ENCODE peak calls at places on chromosomes 11 and 22, in four cellular contexts. P is GM12878, W is HepG2, X is H1. K is an unnamed sample.

GRCh38 chr11:57432017-57432590 is 5.2 kb upstream of the SLC43A3 start:
- DNase-seq in W (no peak), X (no peak), P (no peak), K (no peak)

GRCh38 chr11:32888805-32889204 is 3.8 kb upstream of the QSER1 start:
- DNase-seq in W (no peak), X (no peak), P (no peak), K (no peak)

GRCh38 chr11:121696947-121697346 is 244.2 kb upstream of the SORL1-AS1 start:
- DNase-seq in W (no peak), X (no peak), P (no peak), K (no peak)

GRCh38 chr11:62122076-62122475 is 1.7 kb upstream of the INCENP start:
- DNase-seq in P (no peak), X (no peak), W (peak; percentile 25), K (peak; percentile 28)

GRCh38 chr11:126615819-126616218 is 260.3 kb downstream of the ST3GAL4 start:
- DNase-seq in P (no peak), W (no peak), X (no peak), K (no peak)

GRCh38 chr11:112113539-112114457 is 27.1 kb downstream of the SDHD start:
- DNase-seq in P (no peak), X (no peak), W (peak; percentile 54), K (peak; percentile 64)

GRCh38 chr11:76750067-76750466 is 33.1 kb upstream of the TSKU start:
- DNase-seq in X (no peak), W (no peak), P (no peak), K (no peak)

GRCh38 chr22:50739894-50740293 is 1.9 kb downstream of the ACR start:
- DNase-seq in P (no peak), W (no peak), X (no peak), K (no peak)

GRCh38 chr22:25120093-25120561 is 79.5 kb upstream of the CRYBB3 start:
- DNase-seq in W (peak; percentile 92), P (no peak), X (no peak), K (no peak)

GRCh38 chr11:123195182-123196059 is at the start of gene CLMP:
- DNase-seq in X (peak; percentile 83), P (no peak), W (no peak), K (peak; percentile 91)

GRCh38 chr11:86388198-86388597 is 13.5 kb downstream of the CCDC81 start:
- DNase-seq in W (no peak), X (no peak), P (no peak), K (no peak)

GRCh38 chr11:119323532-119324033 is 6.7 kb upstream of the MCAM start:
- DNase-seq in X (peak; percentile 98), P (peak; percentile 37), W (peak; percentile 46), K (peak; percentile 86)

GRCh38 chr22:31637938-31638618 is 23.9 kb downstream of the PISD start:
- DNase-seq in W (no peak), X (no peak), P (no peak), K (no peak)

GRCh38 chr11:122343247-122343646 is 227.2 kb upstream of the BLID start:
- DNase-seq in W (no peak), P (no peak), X (no peak), K (no peak)

GRCh38 chr22:40329021-40329456 is 17.3 kb upstream of the ADSL start:
- DNase-seq in W (no peak), X (no peak), P (no peak), K (no peak)

GRCh38 chr11:83007909-83008580 is 63.7 kb downstream of the RAB30 start:
- DNase-seq in X (no peak), P (no peak), W (peak; percentile 88), K (peak; percentile 72)

GRCh38 chr11:68946416-68947090 is 34.2 kb downstream of the MRGPRD start:
- DNase-seq in P (no peak), X (no peak), W (no peak), K (peak; percentile 26)

GRCh38 chr11:68948948-68949347 is 31.8 kb downstream of the MRGPRD start:
- DNase-seq in P (no peak), W (no peak), X (no peak), K (no peak)

GRCh38 chr11:68950268-68950667 is 30.5 kb downstream of the MRGPRD start:
- DNase-seq in X (no peak), W (no peak), P (no peak), K (peak; percentile 49)

GRCh38 chr11:68947151-68947550 is 33.6 kb downstream of the MRGPRD start:
- DNase-seq in X (no peak), W (no peak), P (no peak), K (no peak)

DNA sequence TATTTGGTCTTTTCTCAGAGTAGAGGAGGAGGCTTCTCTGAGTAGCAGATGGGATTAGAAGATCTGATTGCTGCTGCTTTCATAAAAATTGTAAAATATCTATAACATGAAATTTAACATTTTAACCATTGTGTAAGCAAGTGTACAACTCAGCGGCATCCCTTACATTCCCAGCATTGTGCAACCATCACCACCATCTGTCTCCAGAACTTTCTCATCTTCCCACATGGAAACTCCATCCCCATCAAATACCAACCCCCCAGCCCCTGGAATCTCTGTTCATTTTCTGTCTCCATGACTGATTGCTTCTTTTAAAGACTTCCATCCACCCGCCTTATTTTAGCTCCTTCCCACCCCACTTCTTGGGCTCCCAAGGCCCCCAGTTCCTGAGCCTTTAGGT is 32.3 kb downstream of the MRGPRD start:
- DNase-seq in X (no peak), W (no peak), P (no peak), K (no peak)
- H4K20me1 ChIP-seq in X (no peaks in the 10 kb centered on the region), W (no peaks in the 10 kb centered on the region), P (no peaks in the 10 kb centered on the region), K (no peaks in the 10 kb centered on the region)

GRCh38 chr11:43547900-43548381 is 132.6 kb upstream of the HSD17B12 start:
- DNase-seq in P (no peak), X (peak; percentile 67), W (no peak), K (peak; percentile 88)
- TF ChIP-seq TCF12 in P (no peak), X (no peak), W (no peak), K (no peak)

GRCh38 chr11:13011366-13012036 is 2.4 kb downstream of the RASSF10 start:
- DNase-seq in P (no peak), X (no peak), W (no peak), K (no peak)
- H2AFZ ChIP-seq in P (no peak overlapping the region), X (no peak overlapping the region), W (no peak overlapping the region), K (no peak overlapping the region)

GRCh38 chr11:11865449-11865848 is 23.7 kb downstream of the USP47 start:
- DNase-seq in X (no peak), P (no peak), W (no peak), K (no peak)
- H4K20me1 ChIP-seq in X (no peaks in the 10 kb centered on the region), P (no peaks in the 10 kb centered on the region), W (peaks cover 7% of the 10 kb centered on the region), K (peaks cover 38% of the 10 kb centered on the region)

GRCh38 chr11:133507185-133507584 is 25.1 kb downstream of the OPCML start:
- DNase-seq in P (no peak), X (peak; percentile 44), W (no peak), K (no peak)

GRCh38 chr11:133508448-133508847 is 23.9 kb downstream of the OPCML start:
- DNase-seq in W (no peak), P (no peak), X (peak; percentile 29), K (no peak)

GRCh38 chr11:133506023-133506422 is 26.3 kb downstream of the OPCML start:
- DNase-seq in W (no peak), P (peak; percentile 42), X (no peak), K (no peak)

GRCh38 chr11:133506551-133507094 is 25.7 kb downstream of the OPCML start:
- DNase-seq in P (no peak), X (peak; percentile 39), W (no peak), K (no peak)

DNA sequence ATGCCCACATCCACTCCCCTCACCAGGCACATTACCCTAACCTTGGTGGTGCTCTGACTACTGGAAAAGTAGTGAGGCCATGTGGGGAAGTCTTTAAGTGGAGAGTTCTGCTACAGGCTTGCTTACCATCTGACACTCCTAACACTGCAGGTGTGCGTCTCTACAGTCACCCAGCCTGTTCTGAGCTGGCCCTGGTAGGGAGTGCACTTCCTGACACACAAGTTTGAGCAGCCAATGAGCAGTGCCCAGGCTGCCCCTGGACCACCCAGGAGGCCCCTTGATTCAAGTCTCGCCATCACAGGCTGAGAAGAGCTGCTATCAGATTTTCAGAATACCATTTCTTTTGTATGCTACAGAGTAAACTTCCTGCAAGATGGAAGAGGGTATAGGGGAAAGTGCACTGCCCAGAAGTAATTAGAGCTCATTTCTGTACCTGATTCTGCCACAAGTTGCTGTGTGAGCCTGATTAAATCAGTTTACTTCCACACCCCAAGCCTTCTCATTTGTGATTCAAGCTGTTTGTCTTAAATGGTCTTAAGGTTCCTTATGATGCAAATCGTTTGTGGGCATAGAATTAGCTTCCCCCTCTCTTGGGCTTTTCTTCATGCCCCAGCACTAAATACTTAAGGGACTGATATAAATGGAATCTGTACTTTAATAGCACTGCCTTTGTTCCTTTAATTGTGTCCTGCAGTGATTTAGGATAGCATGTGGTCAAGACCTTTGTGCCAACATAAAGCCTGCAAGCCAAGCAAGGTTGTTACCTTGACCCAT is 22.2 kb downstream of the OPCML start:
- DNase-seq in W (no peak), X (peak; percentile 53), P (no peak), K (no peak)
- TF ChIP-seq TCF12 in W (no peak), X (no peak), P (no peak), K (no peak)

GRCh38 chr11:15074206-15075161 is 1.1 kb downstream of the CALCB start:
- DNase-seq in P (no peak), X (peak; percentile 98), W (peak; percentile 62), K (peak; percentile 83)

GRCh38 chr11:15072551-15073143 is 746 bp upstream of the CALCB start:
- DNase-seq in P (no peak), W (no peak), X (no peak), K (peak; percentile 8)

GRCh38 chr11:15075162-15075526 is 1.8 kb downstream of the CALCB start:
- DNase-seq in X (no peak), W (no peak), P (no peak), K (no peak)

GRCh38 chr11:15071556-15072255 is 1.7 kb upstream of the CALCB start:
- DNase-seq in W (no peak), X (no peak), P (no peak), K (no peak)

DNA sequence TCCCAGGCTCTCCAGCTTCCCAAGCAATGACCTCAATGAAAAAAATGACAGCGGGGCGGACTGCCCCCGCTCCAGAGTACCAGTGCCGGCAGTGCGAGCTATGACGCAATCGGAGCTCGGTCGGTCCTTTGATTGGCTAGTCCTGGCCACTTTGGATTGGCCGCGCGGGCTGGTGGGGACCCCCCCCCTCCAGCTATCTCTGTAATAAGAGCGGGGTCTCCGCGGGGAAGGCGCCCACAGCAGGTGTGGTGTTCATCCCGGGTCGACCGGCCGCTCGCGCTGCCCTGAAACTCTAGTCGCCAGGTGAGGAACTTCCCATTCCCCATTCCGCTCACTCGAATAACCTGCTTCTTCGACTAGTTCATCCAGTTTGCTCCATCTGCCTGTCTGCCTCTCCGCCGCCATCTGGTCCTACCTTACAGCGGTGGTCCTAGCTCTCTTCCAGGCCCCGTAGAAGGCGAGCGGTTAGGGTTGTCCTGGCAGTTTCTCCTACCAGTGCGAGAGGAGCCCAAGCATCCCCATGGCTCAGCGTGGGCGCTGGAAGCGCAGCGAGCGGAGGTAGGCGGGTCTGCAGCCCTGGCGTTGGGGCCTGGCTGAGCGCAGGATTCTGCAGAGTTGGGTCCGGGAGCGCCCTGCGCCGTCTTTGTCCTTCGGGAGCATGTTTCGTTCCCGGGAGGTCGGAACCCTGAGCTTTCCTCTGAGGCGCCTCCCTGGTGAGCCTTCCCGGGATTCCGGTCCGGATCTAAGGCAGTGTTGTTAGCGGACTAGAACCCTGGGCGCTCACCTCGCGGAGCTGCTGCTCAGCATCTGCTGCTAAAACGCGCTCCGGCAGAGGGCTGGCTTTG is at the start of gene CALCB:
- DNase-seq in P (no peak), X (peak; percentile 65), W (no peak), K (peak; percentile 83)
- H2AFZ ChIP-seq in P (peak within 1 kb of the TSS; percentile 75), X (peak within 1 kb of the TSS; percentile 71), W (no peak within 1 kb of the TSS), K (peak within 1 kb of the TSS; percentile 46)

K was measured in SK-N-SH.